ENCODE peak calls at places on chromosomes 12 and 14, in ten cellular contexts. E, N, Q, L, R, C, A, D, W and O are unnamed samples.

GRCh38 chr14:36129181-36129580 is 47.3 kb downstream of the PTCSC3 start:
- ATAC-seq in E (no peak), N (peak), Q (no peak), L (no peak), R (no peak), C (no peak), A (no peak), D (no peak), W (no peak), O (no peak)

GRCh38 chr12:64671682-64672081 is 61.4 kb downstream of the RASSF3 start:
- ATAC-seq in E (no peak), N (no peak), Q (no peak), L (peak), R (no peak), C (no peak), A (no peak), D (no peak), W (no peak), O (no peak)

GRCh38 chr12:132140918-132141841 is 2.9 kb downstream of the DDX51 start:
- ATAC-seq in E (no peak), N (no peak), Q (no peak), L (no peak), R (no peak), C (no peak), A (no peak), D (no peak), W (no peak), O (no peak)

GRCh38 chr12:24778486-24779304 is 170.2 kb downstream of the BCAT1 start:
- ATAC-seq in E (peak), N (peak), Q (no peak), L (peak), R (no peak), C (peak), A (peak), D (peak), W (peak), O (no peak)

GRCh38 chr14:92473261-92473946 is 40.2 kb upstream of the RIN3 start:
- ATAC-seq in E (no peak), N (no peak), Q (no peak), L (no peak), R (peak), C (no peak), A (peak), D (no peak), W (peak), O (peak)

GRCh38 chr12:54970741-54971140 is 13.8 kb downstream of the TESPA1 start:
- ATAC-seq in E (no peak), N (no peak), Q (no peak), L (no peak), R (no peak), C (no peak), A (no peak), D (no peak), W (no peak), O (no peak)

GRCh38 chr12:51631591-51631990 is 40.6 kb downstream of the SCN8A start:
- ATAC-seq in E (no peak), N (no peak), Q (no peak), L (no peak), R (no peak), C (no peak), A (peak), D (no peak), W (no peak), O (no peak)

GRCh38 chr12:29310899-29311298 is 70.1 kb downstream of the ERGIC2 start:
- ATAC-seq in E (no peak), N (no peak), Q (no peak), L (no peak), R (no peak), C (no peak), A (no peak), D (no peak), W (no peak), O (no peak)

GRCh38 chr12:91307957-91308705 is 125.5 kb upstream of the DCN start:
- ATAC-seq in E (no peak), N (no peak), Q (no peak), L (no peak), R (no peak), C (no peak), A (no peak), D (no peak), W (no peak), O (no peak)

GRCh38 chr12:52873513-52873831 is 24.7 kb upstream of the KRT78 start:
- ATAC-seq in E (no peak), N (no peak), Q (no peak), L (no peak), R (no peak), C (no peak), A (no peak), D (no peak), W (no peak), O (no peak)

GRCh38 chr12:131153016-131153415 is 199.3 kb downstream of the ADGRD1 start:
- ATAC-seq in E (no peak), N (no peak), Q (no peak), L (no peak), R (no peak), C (no peak), A (no peak), D (no peak), W (no peak), O (no peak)

GRCh38 chr14:81991998-81992397 is 458.3 kb upstream of the SEL1L start:
- ATAC-seq in E (no peak), N (no peak), Q (no peak), L (no peak), R (no peak), C (no peak), A (no peak), D (no peak), W (no peak), O (no peak)

GRCh38 chr14:105299654-105300541 is 903 bp downstream of the BRF1 start:
- ATAC-seq in E (no peak), N (peak), Q (no peak), L (peak), R (no peak), C (no peak), A (peak), D (no peak), W (peak), O (peak)

GRCh38 chr14:63951025-63951424 is 98.2 kb downstream of the SYNE2 start:
- ATAC-seq in E (no peak), N (peak), Q (no peak), L (no peak), R (no peak), C (no peak), A (no peak), D (no peak), W (no peak), O (no peak)

GRCh38 chr14:25371053-25371452 is 321.1 kb upstream of the STXBP6 start:
- ATAC-seq in E (no peak), N (no peak), Q (no peak), L (no peak), R (no peak), C (no peak), A (no peak), D (no peak), W (no peak), O (no peak)

GRCh38 chr12:28966049-28966778 is 182.9 kb upstream of the FAR2 start:
- ATAC-seq in E (no peak), N (no peak), Q (no peak), L (no peak), R (peak), C (no peak), A (no peak), D (no peak), W (no peak), O (no peak)

GRCh38 chr12:64773386-64773785 is 14.2 kb upstream of the GNS start:
- ATAC-seq in E (no peak), N (no peak), Q (no peak), L (no peak), R (no peak), C (no peak), A (no peak), D (no peak), W (no peak), O (no peak)

GRCh38 chr12:104423809-104424208 is 32.9 kb upstream of the CHST11 start:
- ATAC-seq in E (no peak), N (no peak), Q (no peak), L (no peak), R (no peak), C (no peak), A (no peak), D (no peak), W (peak), O (no peak)

GRCh38 chr12:27252934-27253333 is 8.8 kb downstream of the STK38L start:
- ATAC-seq in E (no peak), N (no peak), Q (no peak), L (no peak), R (no peak), C (no peak), A (no peak), D (no peak), W (no peak), O (no peak)

GRCh38 chr12:9763025-9763424 is 2.3 kb upstream of the CD69 start:
- ATAC-seq in E (no peak), N (no peak), Q (no peak), L (no peak), R (no peak), C (no peak), A (no peak), D (no peak), W (no peak), O (no peak)

GRCh38 chr12:124964836-124965462 is 24.0 kb downstream of the DHX37 start:
- ATAC-seq in E (no peak), N (no peak), Q (no peak), L (no peak), R (peak), C (no peak), A (no peak), D (peak), W (no peak), O (no peak)

GRCh38 chr14:45181806-45182205 is 46.1 kb downstream of the FANCM start:
- ATAC-seq in E (no peak), N (no peak), Q (no peak), L (no peak), R (no peak), C (no peak), A (no peak), D (no peak), W (no peak), O (no peak)

GRCh38 chr14:93031505-93032300 is 84.0 kb downstream of the ITPK1 start:
- ATAC-seq in E (no peak), N (no peak), Q (no peak), L (no peak), R (no peak), C (no peak), A (no peak), D (no peak), W (no peak), O (no peak)

GRCh38 chr14:39740454-39740853 is 308.2 kb upstream of the FBXO33 start:
- ATAC-seq in E (no peak), N (no peak), Q (no peak), L (no peak), R (no peak), C (no peak), A (no peak), D (no peak), W (no peak), O (no peak)

GRCh38 chr14:63747836-63748235 is 20.0 kb upstream of the SGPP1 start:
- ATAC-seq in E (no peak), N (no peak), Q (no peak), L (no peak), R (no peak), C (no peak), A (no peak), D (no peak), W (no peak), O (no peak)

GRCh38 chr14:59664741-59665140 is 88.1 kb upstream of the CCDC175 start:
- ATAC-seq in E (no peak), N (no peak), Q (no peak), L (no peak), R (no peak), C (no peak), A (no peak), D (no peak), W (no peak), O (no peak)

GRCh38 chr14:102071283-102071998 is 15.4 kb downstream of the HSP90AA1 start:
- ATAC-seq in E (no peak), N (no peak), Q (no peak), L (no peak), R (no peak), C (no peak), A (peak), D (no peak), W (peak), O (no peak)

GRCh38 chr14:75009176-75009575 is 6.5 kb downstream of the EIF2B2 start:
- ATAC-seq in E (no peak), N (no peak), Q (no peak), L (no peak), R (no peak), C (no peak), A (no peak), D (no peak), W (peak), O (no peak)

GRCh38 chr12:53295891-53296219 is 513 bp downstream of the PFDN5 start:
- ATAC-seq in E (no peak), N (no peak), Q (no peak), L (no peak), R (no peak), C (peak), A (peak), D (no peak), W (no peak), O (no peak)

GRCh38 chr14:100336618-100337530 is 13.7 kb downstream of the SLC25A47 start:
- ATAC-seq in E (no peak), N (no peak), Q (no peak), L (peak), R (no peak), C (no peak), A (no peak), D (no peak), W (no peak), O (no peak)

GRCh38 chr14:96038920-96039632 is at the start of gene C14orf132:
- ATAC-seq in E (peak), N (peak), Q (peak), L (peak), R (peak), C (peak), A (peak), D (no peak), W (peak), O (peak)

GRCh38 chr14:55122441-55122986 is 6.5 kb upstream of the LGALS3 start:
- ATAC-seq in E (no peak), N (no peak), Q (peak), L (no peak), R (peak), C (no peak), A (peak), D (no peak), W (peak), O (no peak)

GRCh38 chr14:98953544-98954346 is 318.3 kb downstream of the BCL11B start:
- ATAC-seq in E (no peak), N (no peak), Q (no peak), L (no peak), R (no peak), C (no peak), A (no peak), D (no peak), W (peak), O (peak)

GRCh38 chr12:54273981-54274380 is 5.9 kb downstream of the CBX5 start:
- ATAC-seq in E (no peak), N (no peak), Q (peak), L (no peak), R (peak), C (no peak), A (no peak), D (no peak), W (no peak), O (no peak)

GRCh38 chr12:49061157-49061650 is 610 bp upstream of the KMT2D start:
- ATAC-seq in E (no peak), N (no peak), Q (peak), L (peak), R (no peak), C (no peak), A (no peak), D (no peak), W (no peak), O (no peak)

GRCh38 chr12:48489012-48489411 is 6.7 kb downstream of the C12orf54 start:
- ATAC-seq in E (peak), N (no peak), Q (no peak), L (peak), R (no peak), C (no peak), A (no peak), D (no peak), W (no peak), O (no peak)

GRCh38 chr12:102539651-102540553 is 59.5 kb upstream of the IGF1 start:
- ATAC-seq in E (no peak), N (no peak), Q (no peak), L (no peak), R (no peak), C (no peak), A (peak), D (no peak), W (no peak), O (no peak)